ENCODE peak calls at places on chromosomes 11 and 22, in eight cellular contexts. X is right atrium auricular region, E is tibial artery, W is PC-3, M is pancreas, T is SJSA1, Y is AG04450, I is Peyer's patch. N is an unnamed sample.

GRCh38 chr22:35627267-35628041 is 10.3 kb upstream of the MB start:
- DNase-seq in X (peak), E (peak), I (peak), M (peak), W (peak), Y (peak), T (peak), N (peak)

GRCh38 chr22:44809456-44809855 is 57.1 kb downstream of the ARHGAP8 start:
- DNase-seq in T (no peak), M (no peak), Y (no peak), X (no peak), I (no peak), E (no peak), W (no peak), N (no peak)

GRCh38 chr11:2099523-2100316 is 39.5 kb downstream of the IGF2 start:
- DNase-seq in M (peak), Y (no peak), E (no peak), W (peak), X (no peak), T (no peak), I (peak), N (no peak)

GRCh38 chr22:38290347-38290746 is 17.5 kb upstream of the TMEM184B start:
- DNase-seq in E (no peak), W (no peak), M (no peak), X (no peak), I (peak), T (no peak), Y (no peak), N (no peak)

GRCh38 chr11:62547691-62548281 is 1.2 kb upstream of the AHNAK start:
- DNase-seq in M (peak), X (no peak), T (peak), I (no peak), Y (no peak), E (peak), W (peak), N (no peak)

GRCh38 chr11:22343411-22344032 is 5.3 kb downstream of the SLC17A6 start:
- DNase-seq in I (no peak), W (no peak), M (no peak), X (no peak), E (no peak), Y (no peak), T (no peak), N (no peak)

GRCh38 chr11:124898711-124899110 is 1.0 kb upstream of the ROBO4 start:
- DNase-seq in T (peak), M (no peak), Y (peak), E (no peak), X (no peak), W (peak), I (no peak), N (peak)

GRCh38 chr11:1102221-1102971 is 27.7 kb downstream of the MUC2 start:
- DNase-seq in I (no peak), T (no peak), X (no peak), W (no peak), Y (no peak), M (no peak), E (no peak), N (no peak)

GRCh38 chr11:94946812-94947211 is 26.5 kb downstream of the CWC15 start:
- DNase-seq in X (no peak), Y (no peak), T (no peak), W (no peak), E (no peak), M (no peak), I (no peak), N (no peak)

GRCh38 chr22:36224245-36224644 is 15.1 kb downstream of the APOL2 start:
- DNase-seq in M (no peak), E (no peak), T (no peak), X (no peak), Y (no peak), I (no peak), W (peak), N (no peak)

GRCh38 chr22:30931541-30932300 is 36.9 kb downstream of the MORC2 start:
- DNase-seq in E (no peak), M (no peak), T (no peak), X (no peak), I (no peak), Y (no peak), W (no peak), N (no peak)

GRCh38 chr11:32231909-32232493 is 141.1 kb downstream of the RCN1 start:
- DNase-seq in E (no peak), T (no peak), W (peak), X (no peak), I (no peak), M (no peak), Y (no peak), N (no peak)

GRCh38 chr11:126661051-126661450 is 305.6 kb downstream of the ST3GAL4 start:
- DNase-seq in W (no peak), M (no peak), I (no peak), T (no peak), Y (no peak), X (no peak), E (no peak), N (no peak)

GRCh38 chr11:126669416-126669815 is 313.9 kb downstream of the ST3GAL4 start:
- DNase-seq in Y (peak), T (no peak), E (no peak), M (no peak), X (no peak), I (no peak), W (no peak), N (no peak)

GRCh38 chr22:25362215-25362882 is 142.9 kb downstream of the CRYBB2 start:
- DNase-seq in I (peak), Y (no peak), W (peak), X (no peak), M (peak), T (peak), E (peak), N (peak)

GRCh38 chr22:17842386-17842785 is 68.1 kb upstream of the BID start:
- DNase-seq in M (no peak), Y (no peak), X (no peak), E (no peak), I (peak), W (no peak), T (no peak), N (no peak)

GRCh38 chr11:110711776-110712642 is at the start of gene ARHGAP20:
- DNase-seq in T (peak), M (peak), I (peak), E (peak), W (peak), Y (no peak), X (peak), N (no peak)

GRCh38 chr22:20566420-20567260 is 59.2 kb downstream of the MED15 start:
- DNase-seq in M (peak), E (no peak), X (no peak), I (peak), T (no peak), W (peak), Y (no peak), N (peak)

GRCh38 chr11:10397226-10397987 is 57.7 kb upstream of the AMPD3 start:
- DNase-seq in X (no peak), Y (no peak), M (no peak), I (no peak), T (no peak), W (no peak), E (no peak), N (no peak)

GRCh38 chr22:17917490-17917983 is 106.8 kb downstream of the MICAL3 start:
- DNase-seq in X (no peak), I (peak), Y (no peak), M (no peak), T (no peak), W (peak), E (no peak), N (no peak)

GRCh38 chr11:67282155-67282875 is 6.8 kb upstream of the ANKRD13D start:
- DNase-seq in Y (no peak), T (no peak), M (no peak), W (no peak), X (no peak), I (peak), E (no peak), N (no peak)

GRCh38 chr11:26331911-26332571 is at the start of gene ANO3:
- DNase-seq in W (peak), E (no peak), I (no peak), T (peak), X (no peak), M (peak), Y (peak), N (peak)

GRCh38 chr11:124446926-124447325 is 1.4 kb upstream of the OR8B8 start:
- DNase-seq in E (no peak), W (no peak), X (no peak), T (no peak), I (no peak), Y (no peak), M (no peak), N (no peak)

GRCh38 chr22:37186228-37186996 is 1.6 kb downstream of the C1QTNF6 start:
- DNase-seq in I (peak), W (peak), T (peak), M (no peak), Y (peak), E (no peak), X (no peak), N (no peak)

GRCh38 chr11:87142594-87142993 is 104.9 kb downstream of the TMEM135 start:
- DNase-seq in W (no peak), T (no peak), X (no peak), Y (no peak), E (no peak), M (no peak), I (no peak), N (no peak)

GRCh38 chr11:73194593-73194992 is 23.5 kb upstream of the P2RY2 start:
- DNase-seq in T (no peak), W (peak), I (peak), E (no peak), X (no peak), Y (no peak), M (no peak), N (no peak)

GRCh38 chr22:19239464-19239863 is 52.1 kb downstream of the CLTCL1 start:
- DNase-seq in E (no peak), X (no peak), M (no peak), T (no peak), W (no peak), Y (no peak), I (no peak), N (no peak)

GRCh38 chr11:57802411-57802810 is 40.8 kb downstream of the CTNND1 start:
- DNase-seq in T (no peak), E (no peak), X (no peak), W (no peak), Y (no peak), M (no peak), I (no peak), N (no peak)
- H3K27ac ChIP-seq in T (no peak), E (no peak), X (peak), W (no peak), Y (no peak), M (no peak), I (no peak), N (no peak)

DNA sequence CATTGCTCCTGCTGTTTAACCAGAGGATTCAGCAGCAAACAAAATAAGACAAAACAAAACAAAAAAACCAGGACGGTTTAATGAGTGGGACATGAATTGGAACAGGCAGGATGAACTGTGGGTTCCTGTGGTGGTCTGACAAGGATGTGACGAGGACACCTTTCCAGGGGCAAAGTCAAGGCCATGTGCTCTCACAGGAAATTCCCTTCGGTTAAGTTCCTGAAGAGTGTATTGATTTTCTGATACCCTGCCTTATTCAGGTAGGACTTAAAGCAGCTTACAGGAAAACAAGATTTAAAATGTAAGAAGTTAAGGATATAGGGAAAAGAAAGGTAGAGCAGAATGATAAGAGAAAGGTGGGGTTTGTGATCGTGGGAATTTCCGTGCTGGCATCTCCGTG is 8.5 kb upstream of the PLET1 start:
- DNase-seq in Y (no peak), M (no peak), I (no peak), X (no peak), E (no peak), W (no peak), T (no peak), N (no peak)
- H3K27ac ChIP-seq in Y (no peak), M (peak), I (no peak), X (no peak), E (no peak), W (no peak), T (no peak), N (no peak)

GRCh38 chr11:12177739-12178338 is 67.4 kb downstream of the MICAL2 start:
- DNase-seq in I (no peak), X (no peak), M (no peak), T (no peak), Y (no peak), W (no peak), E (no peak), N (no peak)

GRCh38 chr11:12179521-12179920 is 69.1 kb downstream of the MICAL2 start:
- DNase-seq in W (no peak), X (no peak), Y (no peak), M (no peak), E (no peak), T (no peak), I (no peak), N (no peak)

GRCh38 chr11:12175694-12176241 is 65.4 kb downstream of the MICAL2 start:
- DNase-seq in T (peak), Y (no peak), E (no peak), M (no peak), W (peak), I (no peak), X (no peak), N (no peak)

GRCh38 chr11:12180257-12181205 is 70.1 kb downstream of the MICAL2 start:
- DNase-seq in W (no peak), E (no peak), X (no peak), I (no peak), M (no peak), T (peak), Y (no peak), N (no peak)

DNA sequence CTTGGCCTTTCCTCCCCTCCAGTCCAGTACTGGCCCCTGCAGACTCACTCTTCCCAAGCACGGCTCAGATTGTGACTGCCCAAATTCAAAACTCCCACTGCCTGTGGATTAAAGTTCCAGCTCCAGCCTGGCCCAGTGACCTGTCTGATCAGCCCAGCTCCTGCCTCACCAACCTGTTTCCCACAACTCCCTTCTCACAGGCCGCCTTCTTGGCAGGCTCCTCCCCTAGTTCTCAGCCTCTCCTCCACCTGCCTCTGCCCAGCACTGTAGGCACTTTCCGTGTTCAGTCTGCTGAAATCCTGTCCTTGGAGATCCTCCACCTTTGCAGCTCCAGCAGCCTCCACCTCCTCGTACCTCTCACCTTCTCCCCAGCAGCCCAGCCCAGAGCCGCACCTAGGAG is 68.6 kb downstream of the MICAL2 start:
- DNase-seq in T (no peak), M (peak), Y (no peak), W (no peak), E (no peak), X (no peak), I (peak), N (peak)
- H3K27ac ChIP-seq in T (no peak), M (peak), Y (peak), W (no peak), E (peak), X (peak), I (no peak), N (no peak)

GRCh38 chr11:44008698-44009097 is 39.1 kb upstream of the ACCSL start:
- DNase-seq in E (peak), T (no peak), M (no peak), X (peak), Y (no peak), I (peak), W (no peak), N (no peak)

GRCh38 chr11:44005076-44005800 is 42.5 kb upstream of the ACCSL start:
- DNase-seq in T (no peak), W (no peak), I (peak), X (peak), Y (no peak), M (no peak), E (peak), N (peak)

GRCh38 chr11:44005956-44006355 is 41.8 kb upstream of the ACCSL start:
- DNase-seq in M (no peak), I (peak), E (no peak), T (no peak), X (peak), Y (no peak), W (no peak), N (no peak)

GRCh38 chr11:44007746-44008501 is 39.9 kb upstream of the ACCSL start:
- DNase-seq in E (peak), W (peak), T (peak), M (no peak), X (peak), I (peak), Y (no peak), N (no peak)

GRCh38 chr11:44006882-44007495 is 40.8 kb upstream of the ACCSL start:
- DNase-seq in E (peak), T (no peak), W (no peak), Y (no peak), M (no peak), X (peak), I (peak), N (no peak)
- H3K27ac ChIP-seq in E (peak), T (no peak), W (no peak), Y (no peak), M (no peak), X (peak), I (no peak), N (no peak)

DNA sequence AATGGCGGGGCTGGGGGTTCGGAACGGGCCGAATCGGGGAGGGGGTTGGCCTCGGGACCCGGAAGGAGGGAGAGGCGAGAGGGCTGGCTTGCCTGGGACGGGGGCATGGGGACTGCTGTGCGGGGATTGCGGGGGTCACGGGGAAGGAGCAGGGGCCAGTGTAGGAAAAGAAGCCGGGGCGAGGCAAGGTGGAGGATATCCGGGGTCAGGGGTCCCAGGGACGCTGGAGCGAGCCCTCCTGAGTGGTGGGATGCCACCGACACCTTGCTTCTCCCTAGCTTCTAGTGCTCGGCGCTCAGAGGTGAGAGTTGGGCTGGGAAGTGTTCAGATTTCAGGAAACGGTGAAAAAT is 426 bp upstream of the GDPD5 start:
- DNase-seq in I (no peak), W (no peak), E (no peak), Y (no peak), T (no peak), X (no peak), M (no peak), N (no peak)
- H3K27ac ChIP-seq in I (peak), W (no peak), E (peak), Y (no peak), T (no peak), X (no peak), M (no peak), N (no peak)

DNA sequence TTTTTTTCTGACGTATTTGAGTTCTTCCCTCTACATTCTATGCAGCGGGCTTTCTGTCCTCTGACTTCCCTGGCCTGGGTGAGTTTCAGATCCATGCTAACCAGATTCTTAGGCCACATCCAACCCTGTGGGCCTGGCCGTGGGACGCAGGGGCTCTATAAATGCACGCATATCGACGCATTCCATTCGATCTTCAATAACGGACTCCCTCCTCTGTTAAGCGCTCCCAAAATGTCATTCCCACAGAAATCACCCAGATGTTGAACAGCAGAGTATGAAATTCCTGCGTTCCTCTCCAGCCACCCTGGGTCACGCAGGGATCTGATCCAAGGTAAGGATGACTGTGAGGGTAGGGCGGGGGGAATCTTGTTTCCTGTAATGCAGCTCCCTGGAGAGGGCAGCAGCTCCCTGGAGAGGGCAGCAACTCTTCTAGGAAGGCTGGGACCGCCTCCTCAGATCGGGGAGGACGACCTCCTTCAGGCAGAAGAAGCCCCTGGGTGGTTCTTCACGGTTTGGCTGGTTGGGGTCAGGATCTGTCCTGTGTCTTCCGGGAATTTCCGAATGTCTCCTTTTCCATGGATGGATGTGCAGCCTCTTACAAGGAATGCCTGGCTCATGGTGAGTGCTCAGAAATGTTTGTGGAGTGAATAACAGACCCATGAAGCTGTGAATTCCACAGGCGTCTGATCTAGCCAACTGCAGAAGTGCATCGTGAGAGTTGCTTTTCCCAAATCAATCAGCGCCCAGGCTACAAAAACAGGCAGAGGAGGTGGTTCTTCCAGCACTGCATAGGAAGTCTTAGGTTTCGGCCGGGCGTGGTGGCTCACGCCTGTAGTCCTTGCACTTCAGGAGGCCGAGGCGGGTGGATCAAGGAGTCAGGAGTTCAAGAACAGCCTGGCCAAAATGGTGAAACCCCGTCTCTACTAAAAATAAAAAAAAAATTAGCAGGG is 12.2 kb downstream of the MRGPRD start:
- DNase-seq in M (no peak), E (no peak), Y (no peak), I (peak), X (no peak), W (no peak), T (no peak), N (no peak)
- H3K27ac ChIP-seq in M (no peak), E (no peak), Y (no peak), I (no peak), X (no peak), W (no peak), T (no peak), N (no peak)

GRCh38 chr22:46049726-46050450 is 72.9 kb upstream of the WNT7B start:
- DNase-seq in I (peak), X (no peak), M (no peak), W (no peak), Y (no peak), T (no peak), E (peak), N (no peak)
- H3K27ac ChIP-seq in I (peak), X (peak), M (peak), W (no peak), Y (no peak), T (no peak), E (peak), N (peak)

GRCh38 chr22:50083462-50084081 is 1.7 kb downstream of the MLC1 start:
- DNase-seq in T (no peak), W (no peak), I (no peak), X (no peak), M (no peak), E (no peak), Y (no peak), N (no peak)
- H3K27ac ChIP-seq in T (no peak), W (no peak), I (no peak), X (no peak), M (no peak), E (no peak), Y (no peak), N (peak)

DNA sequence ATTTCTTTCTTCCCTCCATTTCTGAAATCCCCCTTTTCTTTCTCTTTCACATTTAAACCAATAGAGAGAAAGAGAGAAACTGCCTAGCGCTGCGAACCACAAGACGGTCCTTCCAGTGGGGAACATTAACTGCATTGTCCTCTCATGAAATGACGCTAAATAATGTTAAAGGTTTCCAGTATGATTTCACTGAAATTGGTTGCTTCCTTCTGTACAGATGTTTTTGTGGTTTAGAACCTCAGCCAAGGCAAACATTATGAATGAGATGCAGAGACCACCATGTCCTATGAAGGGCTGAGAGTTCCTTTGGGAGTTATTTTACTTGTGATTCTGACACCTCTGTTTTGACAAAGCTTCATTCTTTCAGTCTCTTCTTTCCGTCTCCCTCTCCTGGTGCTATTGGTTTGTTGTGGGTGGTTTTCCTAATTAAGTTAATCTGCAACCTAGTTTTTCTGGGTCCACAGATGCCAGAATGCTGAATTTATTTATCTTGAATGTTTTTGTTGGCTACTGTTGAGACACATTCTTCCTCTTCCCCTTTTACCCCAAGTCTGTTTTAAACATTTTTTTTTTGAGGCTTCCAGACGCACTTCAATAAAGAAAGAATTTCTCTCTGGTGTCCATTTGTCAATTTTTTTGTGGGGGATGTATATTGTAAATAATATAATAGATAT is 52.0 kb downstream of the ZBTB16 start:
- DNase-seq in X (no peak), T (peak), Y (no peak), M (no peak), I (peak), W (no peak), E (no peak), N (no peak)
- H3K27ac ChIP-seq in X (peak), T (no peak), Y (no peak), M (peak), I (no peak), W (no peak), E (peak), N (peak)

N was measured in caudate nucleus.